ENCODE peak calls at places on chromosomes 7 and 10, in six cellular contexts. I, Y, H, X, N and S are unnamed samples.

GRCh38 chr7:101333912-101334311 is 12.3 kb upstream of the IFT22 start:
- DNase-seq in I (no peak), Y (no peak), H (no peak), X (no peak), N (no peak), S (no peak)

GRCh38 chr10:79345241-79346011 is 1.8 kb upstream of the PPIF start:
- DNase-seq in I (no peak), Y (no peak), H (no peak), X (no peak), N (peak), S (peak)

GRCh38 chr10:131155903-131156285 is 155.6 kb downstream of the TCERG1L start:
- DNase-seq in I (no peak), Y (no peak), H (no peak), X (no peak), N (no peak), S (no peak)

GRCh38 chr7:40647719-40648118 is 512.9 kb downstream of the SUGCT start:
- DNase-seq in I (no peak), Y (no peak), H (no peak), X (no peak), N (no peak), S (no peak)

GRCh38 chr10:71998840-71999194 is 34.6 kb downstream of the CHST3 start:
- DNase-seq in I (peak), Y (no peak), H (no peak), X (peak), N (peak), S (peak)

GRCh38 chr7:151320263-151320845 is 21.3 kb upstream of the NUB1 start:
- DNase-seq in I (no peak), Y (no peak), H (no peak), X (no peak), N (no peak), S (no peak)

GRCh38 chr7:156509216-156509615 is 131.4 kb upstream of the RNF32 start:
- DNase-seq in I (no peak), Y (no peak), H (no peak), X (no peak), N (no peak), S (no peak)

GRCh38 chr10:31317652-31318381 is 1.2 kb upstream of the ZEB1 start:
- DNase-seq in I (no peak), Y (no peak), H (no peak), X (no peak), N (no peak), S (no peak)

GRCh38 chr10:112990271-112990670 is 40.2 kb downstream of the TCF7L2 start:
- DNase-seq in I (no peak), Y (no peak), H (no peak), X (no peak), N (no peak), S (no peak)

GRCh38 chr10:28652101-28652500 is 25.2 kb upstream of the BAMBI start:
- DNase-seq in I (no peak), Y (no peak), H (no peak), X (no peak), N (no peak), S (no peak)

DNA sequence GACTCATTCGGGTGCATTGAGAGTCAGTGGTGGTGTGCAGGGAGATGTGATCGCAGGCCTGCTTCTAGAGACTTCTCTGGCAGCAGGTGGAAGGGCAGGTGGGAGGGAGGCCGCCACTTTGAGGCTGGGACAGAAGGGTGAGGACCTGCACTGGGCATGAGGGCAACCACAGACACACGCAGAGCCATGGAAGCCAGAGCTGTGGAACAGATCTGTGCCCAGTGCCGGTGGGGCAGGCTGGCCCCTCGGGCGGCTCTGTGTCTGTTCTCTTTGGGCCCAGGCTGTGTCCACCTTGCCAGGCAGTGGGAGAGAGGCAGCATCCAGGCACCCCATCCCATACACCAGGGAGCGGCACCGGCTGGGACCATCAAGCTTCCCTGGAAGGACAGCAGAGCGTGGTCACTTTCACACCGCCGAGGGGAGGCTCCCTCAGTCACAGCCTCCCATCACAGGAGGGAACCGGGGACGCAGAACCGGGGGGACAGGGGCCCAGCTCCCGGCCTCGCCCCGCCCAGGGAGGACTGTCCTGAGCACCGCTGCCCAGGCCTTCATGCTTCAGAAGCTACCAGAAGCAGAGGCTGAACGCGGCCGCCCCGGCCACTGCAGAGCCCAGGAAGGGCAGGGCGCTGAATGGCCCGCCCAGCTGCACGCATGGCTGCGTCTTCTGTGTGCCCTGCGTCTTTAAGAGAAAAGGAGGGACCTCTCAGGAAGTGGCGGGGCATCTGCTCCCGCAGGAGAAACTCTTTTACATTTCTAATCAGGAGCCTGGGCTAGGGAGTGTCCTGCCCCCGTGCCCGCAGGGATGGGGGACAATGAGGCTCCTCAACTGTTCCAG is 32.1 kb downstream of the EN2 start:
- DNase-seq in I (no peak), Y (no peak), H (no peak), X (no peak), N (peak), S (no peak)
- H3K27ac ChIP-seq in I (no peak), Y (no peak), H (no peak), X (no peak), N (no peak), S (no peak)

DNA sequence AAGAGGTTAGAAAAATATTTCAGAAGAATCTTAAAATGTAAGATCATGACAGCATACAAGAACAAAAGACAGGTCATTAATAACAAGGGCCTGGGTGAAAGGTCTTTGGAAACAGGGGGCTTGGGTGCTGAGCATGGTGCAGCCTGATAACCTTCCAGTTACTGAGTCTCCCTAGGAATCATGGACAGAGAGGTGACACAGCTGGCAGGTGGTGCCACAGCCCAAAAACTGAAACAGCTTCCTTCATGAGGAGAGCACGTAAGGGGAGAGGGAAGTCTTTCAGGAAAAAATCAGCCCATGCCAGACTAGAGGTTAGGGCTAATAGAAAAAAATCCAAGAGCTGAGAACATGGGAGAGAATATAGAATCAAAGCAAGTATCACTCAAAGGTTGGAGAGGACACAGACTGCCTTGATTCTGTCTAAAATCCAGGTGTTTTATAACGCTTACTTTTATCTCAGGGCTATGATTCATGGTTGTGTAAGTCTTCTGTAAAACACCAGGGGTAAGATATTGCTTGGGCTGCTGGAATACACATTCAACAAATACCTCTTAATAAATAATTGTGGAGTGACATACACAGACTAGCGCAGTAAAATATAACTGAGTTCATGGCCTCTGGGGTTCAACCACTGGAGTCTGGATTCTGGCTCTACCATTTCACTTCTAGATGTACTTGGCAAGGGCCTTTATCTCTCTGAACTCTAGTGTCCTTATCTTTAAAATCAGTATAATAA is 88.1 kb downstream of the SEMA3C start:
- DNase-seq in I (no peak), Y (no peak), H (no peak), X (no peak), N (no peak), S (no peak)
- H3K27ac ChIP-seq in I (no peak), Y (no peak), H (peak), X (peak), N (no peak), S (no peak)

GRCh38 chr10:65751896-65752295 is 1173.9 kb upstream of the LRRTM3 start:
- DNase-seq in I (no peak), Y (no peak), H (no peak), X (no peak), N (no peak), S (no peak)

GRCh38 chr10:65754112-65754511 is 1171.7 kb upstream of the LRRTM3 start:
- DNase-seq in I (no peak), Y (no peak), H (no peak), X (no peak), N (no peak), S (no peak)

GRCh38 chr10:65751218-65751617 is 1174.6 kb upstream of the LRRTM3 start:
- DNase-seq in I (no peak), Y (no peak), H (no peak), X (no peak), N (no peak), S (no peak)

GRCh38 chr10:65753532-65753931 is 1172.3 kb upstream of the LRRTM3 start:
- DNase-seq in I (no peak), Y (no peak), H (no peak), X (no peak), N (no peak), S (no peak)
- H3K27ac ChIP-seq in I (no peak), Y (no peak), H (no peak), X (peak), N (no peak), S (no peak)

GRCh38 chr10:77105756-77106155 is 531.9 kb downstream of the KCNMA1 start:
- DNase-seq in I (no peak), Y (no peak), H (no peak), X (no peak), N (no peak), S (no peak)
- H3K27ac ChIP-seq in I (no peak), Y (no peak), H (no peak), X (no peak), N (no peak), S (no peak)

GRCh38 chr7:148790850-148791249 is 92.1 kb downstream of the CUL1 start:
- DNase-seq in I (no peak), Y (no peak), H (no peak), X (no peak), N (no peak), S (no peak)
- H3K27ac ChIP-seq in I (no peak), Y (no peak), H (no peak), X (no peak), N (no peak), S (no peak)